ENCODE peak calls at places on chromosomes 6 and 20, in five cellular contexts. Z, M, I, A and Y are unnamed samples.

GRCh38 chr6:149284904-149285303 is 32.6 kb upstream of the TAB2 start:
- DNase-seq in M (no peak), A (no peak), Z (no peak), I (no peak), Y (no peak)

GRCh38 chr6:157839606-157840005 is 16.6 kb downstream of the SNX9 start:
- DNase-seq in M (no peak), I (no peak), A (no peak), Z (no peak), Y (no peak)

GRCh38 chr6:145813285-145814034 is 1.1 kb downstream of the FBXO30 start:
- DNase-seq in I (no peak), Z (no peak), M (no peak), A (no peak), Y (no peak)

GRCh38 chr6:6925391-6926164 is 182.2 kb upstream of the RREB1 start:
- DNase-seq in I (no peak), A (no peak), Z (no peak), M (no peak), Y (no peak)

GRCh38 chr6:12136905-12137304 is 124.8 kb downstream of the HIVEP1 start:
- DNase-seq in I (no peak), Z (no peak), M (no peak), A (no peak), Y (no peak)

GRCh38 chr6:42224222-42225042 is 6.8 kb upstream of the MRPS10 start:
- DNase-seq in M (no peak), Z (no peak), I (no peak), A (no peak), Y (no peak)

GRCh38 chr20:42083280-42083679 is 465.1 kb upstream of the CHD6 start:
- DNase-seq in I (no peak), Z (no peak), A (no peak), M (no peak), Y (no peak)

GRCh38 chr20:5178046-5178445 is 51.2 kb downstream of the CDS2 start:
- DNase-seq in A (no peak), M (no peak), I (no peak), Z (no peak), Y (no peak)

GRCh38 chr6:63349401-63349800 is 29.6 kb upstream of the LGSN start:
- DNase-seq in I (no peak), Z (no peak), A (no peak), M (no peak), Y (no peak)

GRCh38 chr20:62356948-62357667 is 10.0 kb downstream of the LAMA5 start:
- DNase-seq in M (peak; percentile 75), I (no peak), A (no peak), Z (no peak), Y (no peak)

GRCh38 chr20:59598625-59599310 is 5.6 kb upstream of the PHACTR3 start:
- DNase-seq in I (no peak), Z (peak; percentile 42), A (peak; percentile 40), M (peak; percentile 35), Y (no peak)

GRCh38 chr6:71103150-71103549 is 146.3 kb upstream of the B3GAT2 start:
- DNase-seq in M (no peak), A (no peak), Z (no peak), I (no peak), Y (no peak)

GRCh38 chr20:10513931-10514575 is 78.9 kb downstream of the SLX4IP start:
- DNase-seq in Z (no peak), I (no peak), A (no peak), M (no peak), Y (no peak)

GRCh38 chr6:149130093-149130872 is 187.2 kb upstream of the TAB2 start:
- DNase-seq in M (no peak), A (no peak), I (no peak), Z (peak; percentile 23), Y (no peak)

GRCh38 chr6:111971866-111972532 is 81.9 kb upstream of the CCN6 start:
- DNase-seq in A (no peak), M (no peak), Z (no peak), I (no peak), Y (no peak)

GRCh38 chr20:61877331-61877730 is 188.3 kb downstream of the TAF4 start:
- DNase-seq in Z (no peak), I (no peak), M (no peak), A (no peak), Y (no peak)

GRCh38 chr6:109139109-109139508 is 43.8 kb downstream of the CEP57L1 start:
- DNase-seq in Z (no peak), A (no peak), I (no peak), M (no peak), Y (no peak)

GRCh38 chr6:46757206-46757564 is 10.5 kb downstream of the ANKRD66 start:
- DNase-seq in A (no peak), I (no peak), Z (no peak), M (no peak), Y (no peak)

GRCh38 chr6:164039954-164040375 is 625.4 kb downstream of the QKI start:
- DNase-seq in A (no peak), M (peak; percentile 36), Z (peak; percentile 50), I (no peak), Y (peak; percentile 82)

GRCh38 chr20:13212750-13213149 is 8.3 kb upstream of the ISM1 start:
- DNase-seq in I (no peak), A (no peak), Z (no peak), M (no peak), Y (no peak)

GRCh38 chr6:41430875-41431274 is 95.5 kb downstream of the NCR2 start:
- DNase-seq in A (no peak), I (no peak), Z (no peak), M (no peak), Y (no peak)

GRCh38 chr6:111921108-111921507 is 47.9 kb upstream of the FYN start:
- DNase-seq in M (no peak), A (no peak), I (no peak), Z (no peak), Y (no peak)

GRCh38 chr6:88722691-88723090 is 240.7 kb downstream of the RNGTT start:
- DNase-seq in A (no peak), I (no peak), Z (no peak), M (no peak), Y (no peak)

GRCh38 chr6:107635058-107635515 is 145.2 kb downstream of the SOBP start:
- DNase-seq in M (no peak), A (no peak), I (no peak), Z (no peak), Y (no peak)

GRCh38 chr6:115766745-115767462 is 293.8 kb downstream of the FRK start:
- DNase-seq in M (no peak), A (no peak), I (no peak), Z (no peak), Y (no peak)

GRCh38 chr6:42692151-42692911 is 30.1 kb downstream of the PRPH2 start:
- DNase-seq in A (no peak), Z (no peak), I (no peak), M (no peak), Y (no peak)

GRCh38 chr20:5316188-5317158 is at the start of gene PROKR2:
- DNase-seq in A (peak; percentile 38), M (no peak), I (no peak), Z (no peak), Y (no peak)

GRCh38 chr6:44735631-44735963 is 348.1 kb downstream of the CDC5L start:
- DNase-seq in Z (no peak), I (no peak), M (no peak), A (no peak), Y (no peak)